ENCODE peak calls at places on chromosome 14, in four cellular contexts. E, Q, Z and B are unnamed samples.

GRCh38 chr14:26992403-26993115 is 394.7 kb upstream of the NOVA1 start:
- DNase-seq in E (no peak), Q (no peak), Z (no peak), B (no peak)

GRCh38 chr14:64899958-64900357 is 14.3 kb upstream of the CHURC1 start:
- DNase-seq in E (no peak), Q (no peak), Z (no peak), B (no peak)

GRCh38 chr14:74302160-74302628 is 540 bp downstream of the ABCD4 start:
- DNase-seq in E (peak; percentile 58), Q (peak; percentile 34), Z (peak; percentile 25), B (peak; percentile 58)

GRCh38 chr14:94445003-94445402 is 7.6 kb downstream of the SERPINA11 start:
- DNase-seq in E (no peak), Q (no peak), Z (no peak), B (no peak)

GRCh38 chr14:46451800-46452199 is 199.8 kb downstream of the RPL10L start:
- DNase-seq in E (no peak), Q (no peak), Z (no peak), B (no peak)

GRCh38 chr14:63286071-63286470 is 32.7 kb downstream of the GPHB5 start:
- DNase-seq in E (no peak), Q (no peak), Z (no peak), B (no peak)

GRCh38 chr14:100438678-100439592 is 115.8 kb downstream of the SLC25A47 start:
- DNase-seq in E (peak; percentile 23), Q (no peak), Z (no peak), B (peak; percentile 26)

GRCh38 chr14:92493492-92493891 is 20.1 kb upstream of the RIN3 start:
- DNase-seq in E (no peak), Q (no peak), Z (no peak), B (no peak)

GRCh38 chr14:101601603-101602465 is 40.5 kb downstream of the DIO3 start:
- DNase-seq in E (no peak), Q (no peak), Z (no peak), B (no peak)

DNA sequence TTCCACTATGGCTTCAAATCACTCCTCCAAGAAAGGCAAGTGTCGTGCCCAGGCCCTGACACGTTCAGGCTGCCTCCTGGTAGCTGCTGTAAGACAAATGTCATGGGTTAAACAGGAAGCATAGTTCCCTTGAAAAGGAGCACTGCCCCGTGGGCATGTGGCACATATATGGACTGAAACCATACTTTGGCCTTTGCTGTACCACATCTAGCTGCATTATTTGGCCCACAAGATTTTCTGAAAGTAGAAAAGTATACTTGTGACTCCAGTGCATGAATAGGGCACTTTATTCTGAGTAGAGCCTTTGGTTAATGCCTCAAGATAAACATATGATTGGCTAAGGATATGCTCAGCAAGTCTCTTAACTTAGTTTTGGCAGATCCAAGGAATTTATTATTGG is 218.7 kb upstream of the EGLN3 start:
- DNase-seq in E (no peak), Q (no peak), Z (no peak), B (no peak)
- TF ChIP-seq FOXM1 in E (no peak), Q (no peak), Z (no peak), B (no peak)

DNA sequence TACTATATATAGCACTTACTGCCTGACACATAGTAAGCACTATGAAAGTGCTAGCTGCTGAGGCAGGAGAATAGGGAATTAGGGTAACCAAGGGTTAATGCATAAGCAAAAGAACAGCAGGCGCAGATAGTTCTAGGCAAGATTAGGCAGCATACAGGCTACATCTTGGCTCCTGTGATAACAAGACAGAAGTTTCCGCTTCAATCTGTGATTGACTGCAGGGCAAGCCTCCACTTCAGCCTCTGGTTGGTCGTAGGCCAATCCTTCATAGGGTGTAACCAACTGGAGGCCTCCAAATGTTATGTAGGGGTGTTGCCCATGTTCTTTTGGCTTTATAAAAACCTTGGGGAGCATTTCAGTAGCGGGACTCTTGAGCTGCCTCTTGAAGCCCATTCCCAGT is 46.9 kb downstream of the KLHL28 start:
- DNase-seq in E (peak; percentile 45), Q (no peak), Z (no peak), B (no peak)
- TF ChIP-seq TARDBP in E (no peak), Q (no peak), Z (no peak), B (no peak)

GRCh38 chr14:103393078-103393477 is 7.9 kb downstream of the MARK3 start:
- DNase-seq in E (no peak), Q (no peak), Z (no peak), B (no peak)

GRCh38 chr14:103390605-103391004 is 5.4 kb downstream of the MARK3 start:
- DNase-seq in E (no peak), Q (no peak), Z (no peak), B (no peak)

GRCh38 chr14:103392572-103392971 is 7.4 kb downstream of the MARK3 start:
- DNase-seq in E (no peak), Q (no peak), Z (no peak), B (no peak)

GRCh38 chr14:103392106-103392505 is 6.9 kb downstream of the MARK3 start:
- DNase-seq in E (no peak), Q (no peak), Z (no peak), B (no peak)

DNA sequence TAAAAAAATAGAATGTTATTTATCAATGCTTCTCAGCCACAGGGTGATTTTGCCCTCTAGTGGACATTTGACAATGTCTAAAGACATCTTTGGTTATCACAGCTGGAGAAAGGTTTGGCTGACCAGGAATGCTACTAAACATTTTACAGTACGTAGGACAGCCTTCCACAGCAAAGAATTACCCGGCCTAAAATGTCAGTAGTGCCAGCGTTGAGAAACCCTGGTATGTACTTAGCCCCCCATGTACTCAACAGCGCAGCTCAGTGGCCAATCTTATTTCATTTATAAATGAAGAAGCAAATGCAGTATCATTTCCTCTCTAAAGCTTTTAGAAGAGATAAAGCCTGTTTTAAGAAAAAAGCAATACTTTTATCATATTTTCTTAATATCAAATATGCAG is 5.8 kb downstream of the MARK3 start:
- DNase-seq in E (peak; percentile 44), Q (peak; percentile 19), Z (no peak), B (no peak)
- TF ChIP-seq FOXM1 in E (no peak), Q (no peak), Z (no peak), B (no peak)

GRCh38 chr14:50410921-50411320 is 14.2 kb upstream of the CDKL1 start:
- DNase-seq in E (no peak), Q (no peak), Z (no peak), B (no peak)
- TF ChIP-seq TARDBP in E (no peak), Q (no peak), Z (no peak), B (no peak)

GRCh38 chr14:80493620-80494019 is 282.3 kb upstream of the DIO2 start:
- DNase-seq in E (no peak), Q (no peak), Z (no peak), B (no peak)

GRCh38 chr14:80494769-80495168 is 283.5 kb upstream of the DIO2 start:
- DNase-seq in E (no peak), Q (no peak), Z (no peak), B (no peak)

GRCh38 chr14:80489513-80489912 is 278.2 kb upstream of the DIO2 start:
- DNase-seq in E (no peak), Q (no peak), Z (no peak), B (no peak)

GRCh38 chr14:80491131-80491530 is 279.8 kb upstream of the DIO2 start:
- DNase-seq in E (peak; percentile 20), Q (no peak), Z (peak; percentile 23), B (no peak)

GRCh38 chr14:80491562-80492139 is 280.3 kb upstream of the DIO2 start:
- DNase-seq in E (no peak), Q (no peak), Z (no peak), B (no peak)
- TF ChIP-seq FOXM1 in E (no peak), Q (no peak), Z (no peak), B (no peak)

DNA sequence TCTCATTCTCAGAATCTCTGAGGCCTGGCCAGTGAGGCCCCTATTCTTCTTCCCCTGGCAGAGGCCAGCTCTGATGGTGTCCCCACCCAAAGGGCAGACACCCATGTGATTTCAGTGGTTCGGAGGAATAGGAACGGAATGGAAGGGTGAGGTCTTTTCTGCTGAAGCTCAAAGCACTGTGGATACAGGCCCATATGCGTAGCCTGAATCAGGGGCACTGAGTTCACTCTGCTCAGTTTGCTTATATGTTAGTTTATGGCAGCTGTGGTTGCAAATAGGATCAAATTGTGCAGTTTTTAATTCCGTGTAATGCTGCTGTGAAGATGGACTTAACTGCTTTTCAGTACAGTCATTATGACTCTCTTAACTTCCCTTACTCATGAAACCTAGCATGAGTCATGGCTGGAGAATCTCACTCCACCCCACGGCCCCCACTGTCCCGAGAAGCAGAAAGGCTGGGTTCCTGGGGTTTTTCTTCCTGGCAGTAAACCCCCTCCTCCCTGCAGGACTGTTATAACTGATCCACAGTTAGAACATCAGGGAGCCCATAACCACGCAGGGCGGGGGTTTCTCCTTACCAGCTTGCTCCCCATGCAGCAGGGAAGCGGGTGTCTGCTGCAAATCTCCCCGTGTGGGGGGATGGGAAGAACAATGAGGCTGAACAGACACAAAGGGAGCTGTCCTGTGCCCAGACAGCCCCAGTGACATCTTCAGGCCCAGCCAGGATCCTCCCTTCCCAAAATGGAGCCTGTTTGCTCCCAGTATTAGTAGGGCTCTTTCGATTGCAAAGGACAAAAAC is 122.7 kb downstream of the SLC38A6 start:
- DNase-seq in E (peak; percentile 78), Q (peak; percentile 84), Z (no peak), B (peak; percentile 33)
- TF ChIP-seq TARDBP in E (no peak), Q (no peak), Z (no peak), B (no peak)

GRCh38 chr14:95518045-95518751 is 1.7 kb upstream of the SYNE3 start:
- DNase-seq in E (no peak), Q (no peak), Z (no peak), B (no peak)
- TF ChIP-seq FOXM1 in E (no peak), Q (no peak), Z (no peak), B (no peak)

GRCh38 chr14:86943391-86944365 is 1049.3 kb downstream of the GALC start:
- DNase-seq in E (no peak), Q (no peak), Z (no peak), B (no peak)
- TF ChIP-seq TARDBP in E (no peak), Q (no peak), Z (no peak), B (no peak)

DNA sequence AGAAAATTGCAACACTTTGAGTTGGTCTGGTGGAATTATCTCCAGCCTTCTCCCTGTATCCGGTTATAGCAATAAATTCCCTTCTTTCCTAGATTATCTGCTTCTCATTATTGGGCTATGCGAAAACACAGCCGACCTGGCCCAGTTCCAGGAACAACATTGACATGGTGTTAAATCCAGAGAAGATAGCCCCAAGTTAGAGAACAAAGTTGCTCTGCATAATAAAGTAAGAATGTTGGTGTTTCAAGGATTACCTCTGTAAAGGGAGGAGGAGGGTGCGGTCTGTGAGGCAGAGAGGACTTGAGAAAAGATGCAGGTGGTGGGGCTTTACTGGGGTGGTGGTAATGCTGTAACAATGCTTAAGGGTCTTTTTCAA is 12.1 kb downstream of the TCL1A start:
- DNase-seq in E (no peak), Q (no peak), Z (no peak), B (no peak)
- TF ChIP-seq FOXM1 in E (no peak), Q (no peak), Z (no peak), B (no peak)